ENCODE peak calls at places on chromosomes 3 and 15, in eight cellular contexts. Y, A, B, V, Z, E, G and H are unnamed samples.

GRCh38 chr3:172103724-172104123 is 64.3 kb downstream of the FNDC3B start:
- DNase-seq in Y (peak), A (no peak), B (peak), V (no peak), Z (no peak), E (peak), G (no peak), H (peak)

GRCh38 chr15:33086500-33087141 is 107.9 kb downstream of the FMN1 start:
- DNase-seq in Y (peak), A (no peak), B (peak), V (no peak), Z (no peak), E (peak), G (no peak), H (no peak)

GRCh38 chr3:173932624-173933023 is 535.1 kb downstream of the NLGN1 start:
- DNase-seq in Y (peak), A (no peak), B (peak), V (no peak), Z (no peak), E (peak), G (no peak), H (peak)

GRCh38 chr3:172208586-172209332 is 169.4 kb downstream of the FNDC3B start:
- DNase-seq in Y (peak), A (no peak), B (no peak), V (no peak), Z (no peak), E (peak), G (no peak), H (no peak)

GRCh38 chr15:63970723-63971426 is 75.4 kb downstream of the DAPK2 start:
- DNase-seq in Y (no peak), A (no peak), B (no peak), V (peak), Z (no peak), E (no peak), G (peak), H (no peak)

GRCh38 chr3:87350367-87351199 is 74.2 kb upstream of the POU1F1 start:
- DNase-seq in Y (peak), A (peak), B (peak), V (no peak), Z (peak), E (peak), G (peak), H (peak)

GRCh38 chr3:89380006-89380405 is 272.6 kb downstream of the EPHA3 start:
- DNase-seq in Y (peak), A (no peak), B (peak), V (no peak), Z (no peak), E (peak), G (no peak), H (no peak)

GRCh38 chr3:187274315-187274976 is 17.1 kb downstream of the MASP1 start:
- DNase-seq in Y (no peak), A (no peak), B (no peak), V (no peak), Z (no peak), E (no peak), G (no peak), H (peak)

GRCh38 chr15:49860101-49860500 is 239.3 kb downstream of the DTWD1 start:
- DNase-seq in Y (peak), A (no peak), B (peak), V (no peak), Z (peak), E (peak), G (no peak), H (no peak)

GRCh38 chr3:45333549-45333948 is 54.8 kb upstream of the LARS2 start:
- DNase-seq in Y (peak), A (no peak), B (peak), V (no peak), Z (no peak), E (peak), G (no peak), H (no peak)

GRCh38 chr3:122251428-122251827 is 68.0 kb downstream of the CASR start:
- DNase-seq in Y (no peak), A (no peak), B (no peak), V (no peak), Z (no peak), E (no peak), G (no peak), H (no peak)

GRCh38 chr3:106542101-106542769 is 673.4 kb upstream of the CBLB start:
- DNase-seq in Y (peak), A (no peak), B (peak), V (no peak), Z (peak), E (peak), G (no peak), H (no peak)

GRCh38 chr15:66647358-66647757 is 54.7 kb upstream of the SMAD6 start:
- DNase-seq in Y (no peak), A (no peak), B (peak), V (no peak), Z (no peak), E (no peak), G (no peak), H (no peak)

GRCh38 chr3:105614288-105615030 is 247.8 kb downstream of the ALCAM start:
- DNase-seq in Y (peak), A (no peak), B (peak), V (no peak), Z (no peak), E (peak), G (no peak), H (no peak)

GRCh38 chr3:105827959-105828358 is 40.9 kb downstream of the CBLB start:
- DNase-seq in Y (peak), A (no peak), B (peak), V (no peak), Z (peak), E (peak), G (peak), H (no peak)

GRCh38 chr3:38314112-38314766 is 32.1 kb downstream of the SLC22A14 start:
- DNase-seq in Y (no peak), A (no peak), B (no peak), V (no peak), Z (no peak), E (no peak), G (no peak), H (no peak)

GRCh38 chr15:35753486-35753885 is 207.5 kb upstream of the DPH6 start:
- DNase-seq in Y (peak), A (no peak), B (no peak), V (no peak), Z (peak), E (peak), G (no peak), H (no peak)

GRCh38 chr15:71598741-71599140 is 211.6 kb upstream of the NR2E3 start:
- DNase-seq in Y (no peak), A (no peak), B (no peak), V (no peak), Z (no peak), E (no peak), G (no peak), H (no peak)

GRCh38 chr3:133489466-133490085 is 83.9 kb upstream of the CDV3 start:
- DNase-seq in Y (peak), A (no peak), B (no peak), V (no peak), Z (no peak), E (peak), G (no peak), H (no peak)

GRCh38 chr3:4996223-4996765 is 17.1 kb downstream of the BHLHE40 start:
- DNase-seq in Y (no peak), A (no peak), B (no peak), V (peak), Z (no peak), E (no peak), G (no peak), H (no peak)

GRCh38 chr3:194064380-194065118 is 71.4 kb upstream of the HES1 start:
- DNase-seq in Y (no peak), A (no peak), B (no peak), V (no peak), Z (no peak), E (no peak), G (no peak), H (peak)

GRCh38 chr3:39668420-39668819 is 141.0 kb upstream of the MYRIP start:
- DNase-seq in Y (peak), A (no peak), B (peak), V (no peak), Z (peak), E (peak), G (no peak), H (peak)

GRCh38 chr3:189739396-189739795 is 108.2 kb downstream of the TP63 start:
- DNase-seq in Y (no peak), A (no peak), B (no peak), V (no peak), Z (no peak), E (no peak), G (no peak), H (no peak)

GRCh38 chr15:98722645-98723044 is 74.3 kb downstream of the IGF1R start:
- DNase-seq in Y (no peak), A (no peak), B (no peak), V (no peak), Z (no peak), E (no peak), G (no peak), H (peak)

GRCh38 chr3:54065140-54065539 is 57.2 kb upstream of the CACNA2D3 start:
- DNase-seq in Y (no peak), A (no peak), B (no peak), V (no peak), Z (no peak), E (no peak), G (no peak), H (no peak)

GRCh38 chr15:40334541-40334940 is 6.2 kb downstream of the CCDC9B start:
- DNase-seq in Y (no peak), A (no peak), B (no peak), V (no peak), Z (no peak), E (no peak), G (no peak), H (no peak)

GRCh38 chr3:9884555-9885165 is 4.6 kb upstream of the CIDEC start:
- DNase-seq in Y (peak), A (no peak), B (peak), V (no peak), Z (no peak), E (peak), G (no peak), H (no peak)

GRCh38 chr15:66859688-66860253 is 157.7 kb downstream of the SMAD6 start:
- DNase-seq in Y (no peak), A (no peak), B (no peak), V (peak), Z (no peak), E (no peak), G (no peak), H (no peak)

GRCh38 chr3:40580494-40581091 is 55.8 kb downstream of the ZNF621 start:
- DNase-seq in Y (peak), A (peak), B (peak), V (peak), Z (peak), E (peak), G (peak), H (peak)

GRCh38 chr15:27845535-27846369 is 253.4 kb downstream of the OCA2 start:
- DNase-seq in Y (no peak), A (no peak), B (no peak), V (no peak), Z (no peak), E (no peak), G (no peak), H (no peak)

GRCh38 chr15:59311245-59311644 is 61.4 kb downstream of the MYO1E start:
- DNase-seq in Y (no peak), A (no peak), B (no peak), V (no peak), Z (no peak), E (no peak), G (no peak), H (no peak)

GRCh38 chr3:189324538-189325138 is 152.9 kb downstream of the TPRG1 start:
- DNase-seq in Y (peak), A (peak), B (peak), V (peak), Z (peak), E (peak), G (peak), H (no peak)

GRCh38 chr3:24829011-24829581 is 334.4 kb upstream of the THRB start:
- DNase-seq in Y (no peak), A (no peak), B (peak), V (no peak), Z (no peak), E (no peak), G (no peak), H (peak)

GRCh38 chr3:6444888-6445658 is 415.8 kb upstream of the GRM7 start:
- DNase-seq in Y (peak), A (no peak), B (no peak), V (no peak), Z (no peak), E (no peak), G (no peak), H (no peak)

GRCh38 chr3:109643590-109643989 is 306.2 kb upstream of the DPPA4 start:
- DNase-seq in Y (peak), A (no peak), B (peak), V (no peak), Z (no peak), E (peak), G (peak), H (no peak)

GRCh38 chr3:37481986-37482385 is 307.6 kb upstream of the LRRFIP2 start:
- DNase-seq in Y (no peak), A (no peak), B (no peak), V (no peak), Z (no peak), E (no peak), G (no peak), H (peak)

GRCh38 chr15:74783072-74783807 is 1.4 kb downstream of the CSK start:
- DNase-seq in Y (peak), A (no peak), B (peak), V (peak), Z (no peak), E (peak), G (peak), H (no peak)

GRCh38 chr3:184377882-184378445 is at the start of gene THPO:
- DNase-seq in Y (no peak), A (no peak), B (no peak), V (no peak), Z (no peak), E (no peak), G (no peak), H (peak)